ENCODE peak calls at places on chromosome 6, in nine cellular contexts. K, P, T, J, H, Z, L, X and D are unnamed samples.

GRCh38 chr6:89400912-89401399 is 11.1 kb downstream of the RRAGD start:
- DNase-seq in K (no peak), P (no peak), T (no peak), J (no peak), H (no peak), Z (no peak), L (no peak), X (no peak), D (no peak)

GRCh38 chr6:113493991-113494390 is 363.2 kb upstream of the MARCKS start:
- DNase-seq in K (no peak), P (no peak), T (no peak), J (no peak), H (no peak), Z (no peak), L (no peak), X (peak), D (no peak)

GRCh38 chr6:137919837-137920304 is 52.8 kb downstream of the TNFAIP3 start:
- DNase-seq in K (no peak), P (no peak), T (no peak), J (no peak), H (no peak), Z (no peak), L (no peak), X (no peak), D (no peak)

GRCh38 chr6:141024526-141024925 is 1108.2 kb upstream of the GJE1 start:
- DNase-seq in K (no peak), P (no peak), T (no peak), J (no peak), H (no peak), Z (no peak), L (no peak), X (no peak), D (no peak)

GRCh38 chr6:75224303-75224926 is 18.6 kb upstream of the COL12A1 start:
- DNase-seq in K (no peak), P (no peak), T (no peak), J (no peak), H (no peak), Z (no peak), L (no peak), X (no peak), D (no peak)

GRCh38 chr6:150698421-150698820 is 98.7 kb downstream of the PLEKHG1 start:
- DNase-seq in K (no peak), P (no peak), T (no peak), J (no peak), H (no peak), Z (no peak), L (no peak), X (no peak), D (no peak)

GRCh38 chr6:1806935-1807334 is 197.2 kb downstream of the FOXC1 start:
- DNase-seq in K (no peak), P (no peak), T (no peak), J (no peak), H (no peak), Z (no peak), L (no peak), X (no peak), D (no peak)

GRCh38 chr6:55185144-55185543 is 10.8 kb downstream of the HCRTR2 start:
- DNase-seq in K (no peak), P (no peak), T (no peak), J (no peak), H (no peak), Z (no peak), L (no peak), X (no peak), D (no peak)

GRCh38 chr6:39792501-39793450 is 600 bp downstream of the DAAM2 start:
- DNase-seq in K (no peak), P (no peak), T (no peak), J (no peak), H (no peak), Z (no peak), L (no peak), X (no peak), D (no peak)

GRCh38 chr6:144150673-144151009 is 324 bp downstream of the STX11 start:
- DNase-seq in K (peak), P (peak), T (peak), J (peak), H (no peak), Z (no peak), L (no peak), X (no peak), D (no peak)

GRCh38 chr6:108115598-108116058 is 41.1 kb upstream of the OSTM1 start:
- DNase-seq in K (no peak), P (no peak), T (peak), J (no peak), H (peak), Z (no peak), L (no peak), X (peak), D (no peak)

GRCh38 chr6:33755070-33755869 is 8.6 kb upstream of the IP6K3 start:
- DNase-seq in K (no peak), P (no peak), T (no peak), J (no peak), H (no peak), Z (no peak), L (no peak), X (peak), D (no peak)

GRCh38 chr6:34174846-34175399 is 29.0 kb upstream of the GRM4 start:
- DNase-seq in K (no peak), P (no peak), T (no peak), J (no peak), H (no peak), Z (no peak), L (no peak), X (no peak), D (no peak)

GRCh38 chr6:19879663-19880062 is 42.5 kb downstream of the ID4 start:
- DNase-seq in K (no peak), P (no peak), T (no peak), J (no peak), H (no peak), Z (no peak), L (no peak), X (peak), D (no peak)

GRCh38 chr6:90820436-90820835 is 233.6 kb upstream of the MAP3K7 start:
- DNase-seq in K (no peak), P (no peak), T (no peak), J (no peak), H (no peak), Z (no peak), L (no peak), X (no peak), D (no peak)

GRCh38 chr6:31578058-31578457 is 2.7 kb downstream of the TNF start:
- DNase-seq in K (no peak), P (no peak), T (no peak), J (no peak), H (no peak), Z (no peak), L (no peak), X (no peak), D (no peak)

GRCh38 chr6:80742481-80742880 is 636.0 kb downstream of the BCKDHB start:
- DNase-seq in K (no peak), P (no peak), T (peak), J (peak), H (no peak), Z (no peak), L (no peak), X (no peak), D (no peak)

GRCh38 chr6:13014551-13015378 is 298.2 kb downstream of the PHACTR1 start:
- DNase-seq in K (no peak), P (no peak), T (no peak), J (no peak), H (no peak), Z (no peak), L (no peak), X (no peak), D (no peak)
- H3K4me3 ChIP-seq in K (no peak), P (no peak), T (no peak), J (no peak), H (peak), Z (peak), L (no peak), X (no peak), D (peak)

DNA sequence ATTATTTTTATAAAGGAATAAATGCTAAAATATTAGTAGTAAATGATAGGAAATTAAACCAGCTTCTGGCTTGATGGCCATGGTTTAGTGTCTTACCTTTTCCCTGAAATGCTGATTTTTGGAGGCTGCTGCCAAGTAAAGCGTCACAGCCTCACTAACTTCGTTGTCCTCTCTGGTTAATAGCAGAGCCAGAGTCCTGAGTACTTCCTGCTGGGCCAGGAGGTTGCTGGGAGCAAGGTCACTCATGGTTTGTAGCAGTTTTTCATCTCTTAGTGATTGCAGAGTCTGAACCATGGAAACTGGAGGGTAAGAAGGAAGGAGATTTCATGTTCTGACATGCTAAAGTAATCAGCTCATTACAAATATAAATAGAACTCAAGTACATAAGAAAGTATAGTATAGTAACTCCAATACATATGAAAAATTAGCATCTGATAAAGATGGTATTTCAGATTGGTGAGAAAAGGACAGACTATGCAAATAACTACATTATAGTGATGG is 26.5 kb upstream of the ARMH2 start:
- DNase-seq in K (no peak), P (no peak), T (no peak), J (no peak), H (no peak), Z (no peak), L (no peak), X (no peak), D (no peak)
- H3K4me3 ChIP-seq in K (no peak), P (no peak), T (no peak), J (no peak), H (no peak), Z (no peak), L (no peak), X (no peak), D (no peak)

GRCh38 chr6:43313813-43314212 is 5.2 kb upstream of the CRIP3 start:
- DNase-seq in K (no peak), P (no peak), T (no peak), J (no peak), H (no peak), Z (no peak), L (no peak), X (no peak), D (no peak)

DNA sequence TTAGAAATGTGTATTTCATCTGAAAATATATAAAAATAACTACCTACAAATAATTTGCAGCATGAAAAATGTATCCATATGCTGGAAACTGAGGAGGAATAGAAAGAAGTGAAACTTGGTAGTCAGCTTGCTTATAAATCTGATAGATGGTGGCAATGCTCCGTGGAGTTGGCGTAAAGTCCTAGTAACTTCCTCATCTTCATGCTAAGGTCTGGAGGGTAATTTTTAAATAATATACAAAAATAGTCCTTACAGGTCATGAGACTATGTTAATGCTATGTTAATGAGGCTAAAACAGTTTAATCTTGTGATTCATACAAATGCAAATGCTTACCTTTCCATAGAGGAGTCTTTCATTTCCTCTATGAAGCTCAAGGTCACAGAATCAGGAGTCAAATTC is 9.3 kb upstream of the CRIP3 start:
- DNase-seq in K (no peak), P (no peak), T (no peak), J (no peak), H (no peak), Z (no peak), L (no peak), X (no peak), D (no peak)
- H3K4me3 ChIP-seq in K (no peak), P (no peak), T (no peak), J (no peak), H (no peak), Z (no peak), L (no peak), X (no peak), D (no peak)

DNA sequence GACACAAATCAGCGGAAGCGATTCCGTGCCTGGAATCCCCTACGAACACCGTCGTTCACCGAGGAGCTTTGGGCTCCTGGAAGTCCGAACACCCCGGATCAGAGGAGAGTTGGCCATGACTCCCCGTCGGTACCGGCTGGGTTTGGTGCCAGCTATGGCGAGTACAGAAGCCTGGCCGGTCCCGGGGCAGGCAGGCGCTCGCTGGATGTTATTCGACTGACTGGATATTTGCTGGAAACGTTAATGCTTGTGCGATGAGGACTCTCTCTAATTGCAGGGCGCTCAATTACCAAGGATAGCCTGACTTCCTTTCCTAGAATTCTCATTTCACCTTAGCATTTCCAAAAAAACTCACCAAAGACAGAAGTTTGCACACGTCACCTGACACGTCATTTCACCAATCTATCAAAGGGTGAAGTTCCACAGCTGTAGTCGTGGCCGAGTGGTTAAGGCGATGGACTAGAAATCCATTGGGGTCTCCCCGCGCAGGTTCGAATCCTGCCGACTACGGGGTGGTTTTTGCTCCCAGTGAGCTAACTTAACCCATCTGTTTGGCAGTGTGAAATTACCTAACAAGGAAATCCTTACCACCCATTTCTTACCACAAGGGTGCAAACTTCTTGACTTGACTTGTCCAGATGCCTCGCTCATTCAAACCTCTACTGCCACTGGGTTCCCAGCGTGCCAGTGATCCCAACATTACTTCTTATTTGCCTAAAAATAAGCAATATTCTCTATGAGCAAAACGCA is 22.7 kb upstream of the ZNF184 start:
- DNase-seq in K (no peak), P (no peak), T (peak), J (peak), H (peak), Z (no peak), L (no peak), X (peak), D (peak)
- H3K4me3 ChIP-seq in K (peak), P (peak), T (peak), J (peak), H (peak), Z (peak), L (peak), X (peak), D (peak)

GRCh38 chr6:3750324-3751018 is 1.0 kb downstream of the PXDC1 start:
- DNase-seq in K (no peak), P (no peak), T (peak), J (peak), H (peak), Z (peak), L (no peak), X (peak), D (no peak)

GRCh38 chr6:3752538-3753227 is 1.2 kb upstream of the PXDC1 start:
- DNase-seq in K (no peak), P (no peak), T (no peak), J (no peak), H (no peak), Z (no peak), L (no peak), X (no peak), D (no peak)

GRCh38 chr6:3751730-3752537 is 421 bp upstream of the PXDC1 start:
- DNase-seq in K (peak), P (peak), T (peak), J (peak), H (peak), Z (peak), L (no peak), X (peak), D (no peak)

GRCh38 chr6:3749991-3750323 is 1.6 kb downstream of the PXDC1 start:
- DNase-seq in K (no peak), P (no peak), T (no peak), J (peak), H (peak), Z (peak), L (no peak), X (no peak), D (no peak)

GRCh38 chr6:3751019-3751729 is at the start of gene PXDC1:
- DNase-seq in K (no peak), P (peak), T (peak), J (no peak), H (no peak), Z (no peak), L (no peak), X (no peak), D (no peak)
- H3K4me3 ChIP-seq in K (peak), P (peak), T (peak), J (peak), H (peak), Z (peak), L (peak), X (peak), D (peak)

DNA sequence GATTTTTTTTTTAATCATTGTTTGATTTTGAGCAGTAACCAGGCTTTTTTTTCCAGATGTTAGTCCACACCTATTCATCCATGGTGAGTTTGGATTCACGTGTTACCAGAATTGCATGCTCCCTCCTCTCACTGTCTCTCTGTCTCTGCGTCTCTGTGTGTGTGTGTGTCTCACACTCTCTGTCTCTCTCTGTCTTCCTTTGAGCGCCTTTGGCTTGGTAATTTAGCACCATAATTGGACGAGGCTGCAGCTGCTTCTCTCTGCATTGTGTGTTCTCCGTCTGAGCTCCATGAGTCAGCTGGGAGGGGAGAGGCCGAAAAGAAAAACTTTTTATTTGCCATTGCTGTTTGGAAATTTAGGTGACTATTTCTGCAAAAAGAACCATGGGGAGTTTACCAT is 3.4 kb downstream of the TFAP2B start:
- DNase-seq in K (no peak), P (no peak), T (no peak), J (no peak), H (no peak), Z (no peak), L (peak), X (no peak), D (no peak)
- H3K4me3 ChIP-seq in K (no peak), P (no peak), T (no peak), J (no peak), H (no peak), Z (no peak), L (peak), X (no peak), D (no peak)